ENCODE peak calls at places on chromosomes 16 and 17, in four cellular contexts. J is fibroblast of villous mesenchyme, K is T-helper 1 cell, V is HAP-1. A is an unnamed sample.

GRCh38 chr17:9363440-9364350 is 211.9 kb downstream of the STX8 start:
- DNase-seq in J (peak), V (no peak), K (no peak), A (peak)

GRCh38 chr16:17224859-17225258 is 245.9 kb downstream of the XYLT1 start:
- DNase-seq in V (no peak), J (peak), K (no peak), A (peak)

GRCh38 chr16:825298-826061 is 24.9 kb upstream of the GNG13 start:
- DNase-seq in V (no peak), K (no peak), J (peak), A (peak)

GRCh38 chr16:47886631-47887415 is 269.0 kb downstream of the ABCC12 start:
- DNase-seq in V (peak), K (no peak), J (peak), A (no peak)

GRCh38 chr17:32258383-32259121 is 7.1 kb upstream of the RHBDL3 start:
- DNase-seq in J (no peak), K (no peak), V (no peak), A (no peak)

GRCh38 chr17:60901806-60902205 is 224.2 kb downstream of the BCAS3 start:
- DNase-seq in K (no peak), V (no peak), J (peak), A (peak)

GRCh38 chr17:83176956-83177583 is 97.7 kb downstream of the METRNL start:
- DNase-seq in V (no peak), J (no peak), K (no peak), A (no peak)

GRCh38 chr17:34155947-34156346 is 99.1 kb upstream of the CCL2 start:
- DNase-seq in K (no peak), V (no peak), J (no peak), A (no peak)

GRCh38 chr17:28944862-28945741 is 6.2 kb downstream of the PHF12 start:
- DNase-seq in J (no peak), V (no peak), K (no peak), A (peak)

GRCh38 chr17:77049440-77049839 is 91.3 kb upstream of the SEC14L1 start:
- DNase-seq in V (no peak), K (no peak), J (no peak), A (peak)

GRCh38 chr17:18115517-18115916 is 7.0 kb downstream of the MYO15A start:
- DNase-seq in V (no peak), J (no peak), K (no peak), A (no peak)

GRCh38 chr16:2484898-2485508 is 10.1 kb downstream of the TBC1D24 start:
- DNase-seq in J (peak), K (no peak), V (no peak), A (no peak)

GRCh38 chr17:47231866-47232265 is 21.8 kb upstream of the ITGB3 start:
- DNase-seq in J (no peak), K (no peak), V (no peak), A (no peak)

GRCh38 chr16:1305823-1306222 is 3.6 kb upstream of the UBE2I start:
- DNase-seq in J (no peak), V (no peak), K (no peak), A (no peak)

GRCh38 chr16:2860826-2861567 is 3.0 kb upstream of the PRSS22 start:
- DNase-seq in J (no peak), K (no peak), V (no peak), A (no peak)

GRCh38 chr16:27463741-27464662 is 62.0 kb downstream of the IL21R start:
- DNase-seq in J (no peak), V (no peak), K (peak), A (no peak)

GRCh38 chr17:39261286-39261685 is 35.5 kb upstream of the STAC2 start:
- DNase-seq in K (no peak), V (no peak), J (no peak), A (no peak)